ENCODE peak calls at places on chromosomes 6 and 20, in five cellular contexts. One of them, this sample, is unnamed.
A peak's percentile ranks its signal among the peaks of the same experiment; 100 is the strongest.

GRCh38 chr6:150253489-150253888 is 110.6 kb downstream of the PPP1R14C start:
- DNase-seq in IMR-90: no peak
- DNase-seq in H1: no peak
- DNase-seq in H9: no peak
- DNase-seq in mesenchymal stem cell: no peak
- DNase-seq in this sample: no peak

GRCh38 chr6:11404845-11405244 is 132.7 kb upstream of the TMEM170B start:
- DNase-seq in IMR-90: no peak
- DNase-seq in H1: no peak
- DNase-seq in H9: no peak
- DNase-seq in mesenchymal stem cell: no peak
- DNase-seq in this sample: no peak

GRCh38 chr6:145015739-145016558 is 719.4 kb downstream of the EPM2A start:
- DNase-seq in IMR-90: peak; percentile 97
- DNase-seq in H1: no peak
- DNase-seq in H9: no peak
- DNase-seq in mesenchymal stem cell: peak; percentile 91
- DNase-seq in this sample: peak; percentile 4

GRCh38 chr6:57302477-57302876 is 15.0 kb upstream of the PRIM2 start:
- DNase-seq in IMR-90: peak; percentile 70
- DNase-seq in H1: no peak
- DNase-seq in H9: no peak
- DNase-seq in mesenchymal stem cell: peak; percentile 42
- DNase-seq in this sample: no peak

GRCh38 chr6:163248051-163248450 is 166.5 kb upstream of the QKI start:
- DNase-seq in IMR-90: no peak
- DNase-seq in H1: no peak
- DNase-seq in H9: no peak
- DNase-seq in mesenchymal stem cell: no peak
- DNase-seq in this sample: no peak

GRCh38 chr20:45995213-45996097 is 13.3 kb upstream of the MMP9 start:
- DNase-seq in IMR-90: no peak
- DNase-seq in H1: no peak
- DNase-seq in H9: no peak
- DNase-seq in mesenchymal stem cell: no peak
- DNase-seq in this sample: no peak

GRCh38 chr6:3045369-3045768 is 22.9 kb upstream of the RIPK1 start:
- DNase-seq in IMR-90: no peak
- DNase-seq in H1: no peak
- DNase-seq in H9: no peak
- DNase-seq in mesenchymal stem cell: no peak
- DNase-seq in this sample: no peak

GRCh38 chr6:72931325-72931903 is 293.9 kb downstream of the KHDC1L start:
- DNase-seq in IMR-90: no peak
- DNase-seq in H1: no peak
- DNase-seq in H9: no peak
- DNase-seq in mesenchymal stem cell: no peak
- DNase-seq in this sample: no peak

GRCh38 chr6:85574932-85575598 is 18.6 kb downstream of the SNX14 start:
- DNase-seq in IMR-90: peak; percentile 89
- DNase-seq in H1: no peak
- DNase-seq in H9: no peak
- DNase-seq in mesenchymal stem cell: peak; percentile 50
- DNase-seq in this sample: no peak

DNA sequence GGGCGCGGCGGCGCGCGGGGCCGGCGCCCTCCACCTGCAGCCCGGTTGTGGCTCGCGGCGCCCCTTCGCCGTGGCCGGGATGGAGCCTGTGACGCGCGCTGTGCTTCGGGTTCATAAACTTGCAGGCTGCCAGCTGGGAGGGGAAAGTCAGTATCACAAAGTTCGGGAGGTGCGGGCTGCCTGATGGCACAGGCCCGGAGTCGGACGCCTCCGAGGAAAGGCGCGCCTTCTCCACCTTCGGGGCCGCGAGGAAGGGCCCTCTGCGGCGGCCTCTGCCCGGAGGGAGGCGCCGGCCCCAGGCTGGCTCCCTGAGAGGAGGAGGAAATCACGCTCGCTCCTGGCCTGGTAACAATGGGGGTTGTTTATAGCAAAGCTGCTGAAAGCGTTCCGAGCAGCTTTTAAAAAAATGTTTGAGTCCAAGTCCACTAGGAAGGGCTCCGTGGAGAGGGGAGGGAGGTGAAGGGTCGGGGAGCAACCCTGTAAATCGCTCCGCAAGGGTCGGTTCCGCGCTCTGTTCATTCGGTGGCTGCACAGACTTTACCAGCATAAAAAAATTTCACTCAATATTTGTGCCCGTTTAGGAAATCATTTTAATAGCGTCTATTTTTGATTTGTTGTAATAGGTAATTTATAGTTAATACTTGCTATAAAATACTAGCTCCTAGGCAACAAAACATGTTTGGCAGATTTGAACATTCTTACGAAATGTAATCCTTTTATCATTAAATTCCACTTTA is 1.0 kb downstream of the AFDN start:
- DNase-seq in IMR-90: peak; percentile 18
- DNase-seq in H1: peak; percentile 69
- DNase-seq in H9: peak; percentile 55
- DNase-seq in mesenchymal stem cell: peak; percentile 62
- DNase-seq in this sample: peak; percentile 82
- H2BK5ac ChIP-seq in IMR-90: no peak overlapping the region
- H2BK5ac ChIP-seq in H1: peak overlapping the region; percentile 57
- H2BK5ac ChIP-seq in H9: no peak overlapping the region
- H2BK5ac ChIP-seq in mesenchymal stem cell: no peak overlapping the region
- H2BK5ac ChIP-seq in this sample: peak overlapping the region; percentile 76

GRCh38 chr6:90660971-90661370 is 74.1 kb upstream of the MAP3K7 start:
- DNase-seq in IMR-90: no peak
- DNase-seq in H1: no peak
- DNase-seq in H9: no peak
- DNase-seq in mesenchymal stem cell: no peak
- DNase-seq in this sample: no peak

GRCh38 chr6:90668141-90668540 is 81.3 kb upstream of the MAP3K7 start:
- DNase-seq in IMR-90: no peak
- DNase-seq in H1: no peak
- DNase-seq in H9: no peak
- DNase-seq in mesenchymal stem cell: no peak
- DNase-seq in this sample: no peak

GRCh38 chr6:90658497-90658896 is 71.6 kb upstream of the MAP3K7 start:
- DNase-seq in IMR-90: no peak
- DNase-seq in H1: no peak
- DNase-seq in H9: no peak
- DNase-seq in mesenchymal stem cell: no peak
- DNase-seq in this sample: no peak

GRCh38 chr6:90663106-90663505 is 76.2 kb upstream of the MAP3K7 start:
- DNase-seq in IMR-90: no peak
- DNase-seq in H1: no peak
- DNase-seq in H9: no peak
- DNase-seq in mesenchymal stem cell: no peak
- DNase-seq in this sample: no peak

DNA sequence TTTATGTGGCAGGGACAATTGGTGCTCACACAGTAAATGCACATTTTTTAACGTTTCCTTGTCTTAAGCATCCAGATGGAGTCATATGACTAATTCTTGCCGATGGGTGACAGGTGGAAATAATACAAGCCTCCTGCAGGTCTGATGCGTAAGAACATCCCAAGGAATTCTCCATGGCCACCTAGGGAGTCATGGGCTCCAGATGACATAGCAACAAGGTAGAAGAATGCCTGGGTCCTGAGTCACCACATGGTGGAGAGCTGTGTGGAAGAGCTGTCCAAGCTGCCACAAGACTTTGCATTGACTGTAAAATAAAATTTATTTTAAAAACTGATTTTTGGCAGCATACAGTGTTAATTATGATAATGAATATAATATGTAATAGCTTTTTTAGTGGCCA is 77.0 kb upstream of the MAP3K7 start:
- DNase-seq in IMR-90: no peak
- DNase-seq in H1: no peak
- DNase-seq in H9: no peak
- DNase-seq in mesenchymal stem cell: no peak
- DNase-seq in this sample: peak; percentile 61
- H2BK5ac ChIP-seq in IMR-90: no peak overlapping the region
- H2BK5ac ChIP-seq in H1: no peak overlapping the region
- H2BK5ac ChIP-seq in H9: no peak overlapping the region
- H2BK5ac ChIP-seq in mesenchymal stem cell: no peak overlapping the region
- H2BK5ac ChIP-seq in this sample: no peak overlapping the region

GRCh38 chr6:34562861-34563512 is 6.9 kb upstream of the SPDEF start:
- DNase-seq in IMR-90: no peak
- DNase-seq in H1: no peak
- DNase-seq in H9: no peak
- DNase-seq in mesenchymal stem cell: no peak
- DNase-seq in this sample: no peak

GRCh38 chr6:34565722-34566137 is 9.6 kb upstream of the SPDEF start:
- DNase-seq in IMR-90: no peak
- DNase-seq in H1: no peak
- DNase-seq in H9: no peak
- DNase-seq in mesenchymal stem cell: no peak
- DNase-seq in this sample: no peak

GRCh38 chr6:34562350-34562749 is 6.2 kb upstream of the SPDEF start:
- DNase-seq in IMR-90: no peak
- DNase-seq in H1: no peak
- DNase-seq in H9: no peak
- DNase-seq in mesenchymal stem cell: no peak
- DNase-seq in this sample: no peak

GRCh38 chr6:34564181-34564580 is 8.1 kb upstream of the SPDEF start:
- DNase-seq in IMR-90: no peak
- DNase-seq in H1: no peak
- DNase-seq in H9: no peak
- DNase-seq in mesenchymal stem cell: no peak
- DNase-seq in this sample: no peak

GRCh38 chr6:34563513-34563870 is 7.4 kb upstream of the SPDEF start:
- DNase-seq in IMR-90: no peak
- DNase-seq in H1: no peak
- DNase-seq in H9: no peak
- DNase-seq in mesenchymal stem cell: no peak
- DNase-seq in this sample: no peak
- H2BK5ac ChIP-seq in IMR-90: no peak overlapping the region
- H2BK5ac ChIP-seq in H1: no peak overlapping the region
- H2BK5ac ChIP-seq in H9: no peak overlapping the region
- H2BK5ac ChIP-seq in mesenchymal stem cell: no peak overlapping the region
- H2BK5ac ChIP-seq in this sample: no peak overlapping the region

DNA sequence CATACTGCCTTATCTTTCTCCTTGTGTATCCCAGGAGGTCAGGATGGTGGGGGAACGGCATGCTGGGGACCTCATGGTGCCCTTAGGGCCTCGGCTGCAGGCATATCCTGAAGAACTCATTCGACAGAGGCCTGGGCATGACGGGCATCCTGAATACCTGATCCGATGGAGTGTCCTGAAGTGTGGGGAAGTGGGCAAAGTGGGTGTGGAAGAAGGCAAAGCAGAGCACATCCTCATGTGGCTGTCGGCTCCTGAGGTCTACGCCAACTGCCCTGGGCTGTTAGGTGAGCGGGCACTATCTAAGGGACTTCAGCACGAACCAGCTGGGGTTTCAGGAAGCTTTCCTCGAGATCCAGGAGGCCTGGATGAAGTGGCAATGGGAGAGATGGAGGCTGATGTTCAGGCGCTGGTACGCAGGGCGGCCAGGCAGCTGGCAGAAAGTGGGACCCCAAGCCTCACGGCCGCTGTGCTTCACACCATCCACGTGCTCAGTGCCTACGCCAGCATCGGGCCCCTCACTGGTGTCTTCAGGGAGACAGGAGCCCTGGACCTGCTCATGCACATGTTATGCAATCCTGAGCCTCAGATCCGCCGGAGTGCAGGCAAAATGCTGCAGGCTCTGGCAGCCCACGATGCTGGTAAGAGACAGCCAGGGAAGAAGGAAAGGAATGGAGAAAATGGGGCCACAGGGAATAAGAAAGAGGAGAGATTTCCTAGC is 2.4 kb downstream of the CUL9 start:
- DNase-seq in IMR-90: no peak
- DNase-seq in H1: no peak
- DNase-seq in H9: no peak
- DNase-seq in mesenchymal stem cell: no peak
- DNase-seq in this sample: peak; percentile 81
- H2BK5ac ChIP-seq in IMR-90: no peak overlapping the region
- H2BK5ac ChIP-seq in H1: no peak overlapping the region
- H2BK5ac ChIP-seq in H9: no peak overlapping the region
- H2BK5ac ChIP-seq in mesenchymal stem cell: no peak overlapping the region
- H2BK5ac ChIP-seq in this sample: no peak overlapping the region

GRCh38 chr6:89479902-89480301 is 47.0 kb downstream of the ANKRD6 start:
- DNase-seq in IMR-90: no peak
- DNase-seq in H1: no peak
- DNase-seq in H9: no peak
- DNase-seq in mesenchymal stem cell: no peak
- DNase-seq in this sample: no peak

GRCh38 chr6:89481695-89482094 is 48.7 kb downstream of the ANKRD6 start:
- DNase-seq in IMR-90: no peak
- DNase-seq in H1: no peak
- DNase-seq in H9: no peak
- DNase-seq in mesenchymal stem cell: no peak
- DNase-seq in this sample: no peak

GRCh38 chr6:89482136-89482535 is 49.2 kb downstream of the ANKRD6 start:
- DNase-seq in IMR-90: no peak
- DNase-seq in H1: no peak
- DNase-seq in H9: no peak
- DNase-seq in mesenchymal stem cell: no peak
- DNase-seq in this sample: peak; percentile 30

GRCh38 chr6:89485320-89485719 is 52.4 kb downstream of the ANKRD6 start:
- DNase-seq in IMR-90: no peak
- DNase-seq in H1: no peak
- DNase-seq in H9: no peak
- DNase-seq in mesenchymal stem cell: no peak
- DNase-seq in this sample: no peak

DNA sequence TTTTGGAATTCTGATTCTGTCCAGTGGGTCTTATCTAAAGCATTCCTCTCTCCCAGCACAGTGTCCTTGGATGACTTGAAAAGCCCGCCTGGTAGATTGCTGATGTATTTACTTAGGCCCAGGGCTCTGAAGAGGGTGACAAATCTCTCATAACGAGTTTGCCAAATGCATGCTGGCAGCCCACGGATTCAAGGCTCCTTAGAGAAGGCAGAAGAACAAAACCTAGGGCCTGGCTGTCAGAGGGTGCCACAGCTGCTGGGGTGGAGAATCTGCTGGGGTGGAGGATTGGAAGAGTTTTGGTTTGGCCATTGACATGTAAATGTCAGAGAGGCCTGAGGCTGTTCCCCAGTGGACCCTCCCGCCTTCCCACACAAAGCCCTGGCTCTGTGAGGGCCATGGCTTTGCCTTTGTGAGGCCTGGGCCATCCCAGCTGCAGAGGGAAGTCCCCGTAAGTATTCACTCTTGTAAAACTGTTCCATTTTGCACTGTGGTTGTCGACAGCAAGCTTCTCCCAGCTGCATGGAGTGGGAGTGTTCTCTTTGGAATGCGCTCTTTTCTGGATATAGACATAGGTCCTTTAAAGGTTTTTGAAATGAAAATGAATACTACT is 50.3 kb downstream of the ANKRD6 start:
- DNase-seq in IMR-90: no peak
- DNase-seq in H1: peak; percentile 62
- DNase-seq in H9: peak; percentile 90
- DNase-seq in mesenchymal stem cell: peak; percentile 7
- DNase-seq in this sample: peak; percentile 94
- H2BK5ac ChIP-seq in IMR-90: no peak overlapping the region
- H2BK5ac ChIP-seq in H1: peak overlapping the region; percentile 13
- H2BK5ac ChIP-seq in H9: no peak overlapping the region
- H2BK5ac ChIP-seq in mesenchymal stem cell: no peak overlapping the region
- H2BK5ac ChIP-seq in this sample: no peak overlapping the region

GRCh38 chr20:36499211-36499610 is 42.1 kb upstream of the MYL9 start:
- DNase-seq in IMR-90: no peak
- DNase-seq in H1: no peak
- DNase-seq in H9: no peak
- DNase-seq in mesenchymal stem cell: no peak
- DNase-seq in this sample: no peak
- H2BK5ac ChIP-seq in IMR-90: no peak overlapping the region
- H2BK5ac ChIP-seq in H1: no peak overlapping the region
- H2BK5ac ChIP-seq in H9: no peak overlapping the region
- H2BK5ac ChIP-seq in mesenchymal stem cell: no peak overlapping the region
- H2BK5ac ChIP-seq in this sample: no peak overlapping the region